ENCODE peak calls at places on chromosomes 1 and 21, in ten cellular contexts. J is AG10803, A is psoas muscle, V is NB4, F is cardiac muscle cell, N is GM12865, W is coronary artery, Z is hepatocyte, I is mesendoderm, B is HCT116. E is an unnamed sample.

GRCh38 chr1:41379741-41380130 is 18.5 kb downstream of the FOXO6 start:
- DNase-seq in J (no peak), A (no peak), V (peak), F (no peak), N (no peak), W (no peak), Z (no peak), I (no peak), B (no peak), E (no peak)

GRCh38 chr1:206612129-206612876 is at the start of gene EIF2D:
- DNase-seq in J (peak), A (peak), V (peak), F (peak), N (peak), W (peak), Z (peak), I (peak), B (peak), E (peak)

GRCh38 chr1:108049083-108049819 is 84.3 kb upstream of the VAV3 start:
- DNase-seq in J (peak), A (peak), V (peak), F (peak), N (peak), W (no peak), Z (peak), I (peak), B (no peak), E (no peak)

GRCh38 chr21:36725793-36726386 is 27.0 kb downstream of the SIM2 start:
- DNase-seq in J (no peak), A (no peak), V (no peak), F (no peak), N (no peak), W (peak), Z (no peak), I (no peak), B (no peak), E (no peak)

GRCh38 chr1:88684482-88685238 is 587 bp downstream of the PKN2 start:
- DNase-seq in J (peak), A (peak), V (peak), F (peak), N (peak), W (peak), Z (peak), I (peak), B (peak), E (peak)

GRCh38 chr1:33244809-33245186 is 11.5 kb upstream of the ZNF362 start:
- DNase-seq in J (no peak), A (no peak), V (no peak), F (no peak), N (no peak), W (no peak), Z (no peak), I (no peak), B (no peak), E (no peak)

GRCh38 chr1:54575161-54575560 is 27.1 kb downstream of the ACOT11 start:
- DNase-seq in J (no peak), A (no peak), V (no peak), F (peak), N (no peak), W (no peak), Z (no peak), I (peak), B (no peak), E (no peak)

GRCh38 chr1:150696590-150696989 is 364 bp downstream of the GOLPH3L start:
- DNase-seq in J (no peak), A (no peak), V (peak), F (peak), N (no peak), W (no peak), Z (peak), I (peak), B (no peak), E (no peak)

GRCh38 chr1:220999872-221000863 is 120.9 kb downstream of the HLX start:
- DNase-seq in J (peak), A (peak), V (peak), F (no peak), N (no peak), W (no peak), Z (no peak), I (no peak), B (no peak), E (no peak)

GRCh38 chr1:43304287-43304615 is 3.5 kb downstream of the TIE1 start:
- DNase-seq in J (no peak), A (no peak), V (no peak), F (no peak), N (no peak), W (no peak), Z (no peak), I (no peak), B (no peak), E (no peak)

GRCh38 chr1:161304927-161305871 is 4.6 kb downstream of the MPZ start:
- DNase-seq in J (no peak), A (no peak), V (peak), F (no peak), N (no peak), W (no peak), Z (no peak), I (no peak), B (no peak), E (no peak)
- H3K4me3 ChIP-seq in J (peak), A (peak), V (peak), F (peak), N (peak), W (peak), Z (peak), I (peak), B (peak), E (peak)

DNA sequence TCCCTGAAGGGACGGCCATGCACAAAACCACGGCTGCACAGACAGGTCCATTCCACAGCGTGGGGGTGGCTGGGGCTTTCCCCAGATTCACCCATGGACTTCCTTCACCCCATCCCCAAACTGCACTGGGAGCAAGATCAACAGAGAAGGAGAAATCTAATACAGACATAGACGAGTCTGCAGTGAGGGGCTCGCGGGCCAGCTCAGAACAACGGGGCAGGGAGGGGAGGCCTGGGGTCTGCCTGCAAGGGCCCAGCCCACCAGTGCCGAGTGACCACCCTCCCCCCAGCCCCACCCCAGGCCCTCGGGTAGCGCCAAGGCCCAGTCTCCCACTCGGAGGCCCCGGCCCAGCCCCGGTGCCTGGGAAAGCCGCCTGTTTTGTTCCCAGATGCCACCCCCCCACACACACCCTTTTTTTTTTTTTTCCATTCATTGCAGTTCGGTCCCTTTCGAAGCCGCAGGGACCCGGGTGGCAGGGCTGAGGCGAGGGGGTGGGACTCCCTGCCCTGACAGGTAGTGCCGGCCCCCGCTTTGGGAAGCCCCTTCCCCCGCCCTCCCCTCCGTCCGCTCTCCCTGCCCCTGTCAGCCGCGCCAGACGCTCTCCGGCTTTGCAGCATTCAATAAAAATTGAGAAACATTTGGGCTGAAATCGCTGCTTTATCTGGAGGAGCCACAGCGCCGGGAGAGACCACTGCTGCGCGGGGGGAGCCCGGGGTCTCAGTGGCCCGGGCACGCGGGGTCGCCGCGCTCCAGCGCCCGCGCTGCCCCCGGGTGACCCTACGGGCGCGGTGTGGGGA is 550 bp upstream of the EPHB2 start:
- DNase-seq in J (peak), A (peak), V (peak), F (peak), N (peak), W (no peak), Z (peak), I (peak), B (no peak), E (no peak)
- H3K4me3 ChIP-seq in J (peak), A (peak), V (no peak), F (peak), N (peak), W (peak), Z (peak), I (no peak), B (peak), E (peak)

DNA sequence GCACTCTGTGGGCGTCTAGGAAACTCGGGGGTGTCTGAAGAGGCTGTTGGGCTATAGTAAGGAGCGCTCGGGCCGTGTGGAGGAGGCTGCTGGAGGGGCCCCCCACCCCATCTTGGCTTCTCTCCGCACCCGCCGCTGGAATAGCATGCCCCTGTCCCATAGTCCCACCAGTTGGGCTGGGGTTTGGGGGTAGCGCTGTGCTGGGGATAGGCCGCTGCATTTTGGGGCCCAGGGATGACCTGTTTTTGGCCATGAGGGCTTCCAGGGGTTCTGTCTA is 511 bp downstream of the EFNA3 start:
- DNase-seq in J (no peak), A (no peak), V (no peak), F (no peak), N (no peak), W (no peak), Z (no peak), I (no peak), B (no peak), E (no peak)
- H3K4me3 ChIP-seq in J (peak), A (peak), V (no peak), F (peak), N (peak), W (peak), Z (peak), I (no peak), B (peak), E (peak)

GRCh38 chr1:208154040-208154439 is 90.1 kb downstream of the PLXNA2 start:
- DNase-seq in J (no peak), A (no peak), V (no peak), F (no peak), N (no peak), W (no peak), Z (no peak), I (no peak), B (no peak), E (no peak)

GRCh38 chr1:208154679-208155078 is 89.5 kb downstream of the PLXNA2 start:
- DNase-seq in J (no peak), A (no peak), V (no peak), F (no peak), N (no peak), W (no peak), Z (no peak), I (no peak), B (no peak), E (no peak)

GRCh38 chr1:208156310-208156709 is 87.9 kb downstream of the PLXNA2 start:
- DNase-seq in J (no peak), A (no peak), V (no peak), F (no peak), N (no peak), W (no peak), Z (no peak), I (no peak), B (no peak), E (no peak)

GRCh38 chr1:208153386-208153785 is 90.8 kb downstream of the PLXNA2 start:
- DNase-seq in J (no peak), A (no peak), V (no peak), F (no peak), N (no peak), W (no peak), Z (no peak), I (no peak), B (no peak), E (no peak)

DNA sequence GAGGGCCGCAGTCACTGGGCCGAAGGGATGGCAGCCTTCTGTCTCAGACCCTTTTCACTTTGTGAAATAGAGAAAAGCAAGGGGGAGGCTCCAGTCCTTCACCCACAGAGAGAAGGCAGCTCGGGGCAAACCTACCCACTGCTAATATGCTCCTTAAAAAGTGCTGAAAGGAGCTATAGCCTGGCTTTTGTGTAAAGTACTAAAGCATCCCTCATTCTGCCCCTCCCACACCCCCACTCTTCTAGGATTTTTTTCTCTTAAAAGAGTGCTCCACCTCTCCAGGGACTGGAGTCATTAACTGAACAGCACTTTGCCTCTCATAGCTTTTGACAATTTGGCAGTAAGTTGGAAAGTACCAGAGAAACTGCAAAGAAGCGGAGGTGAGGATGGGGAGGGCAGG is 88.9 kb downstream of the PLXNA2 start:
- DNase-seq in J (no peak), A (no peak), V (no peak), F (no peak), N (no peak), W (no peak), Z (no peak), I (no peak), B (no peak), E (no peak)
- H3K4me3 ChIP-seq in J (no peak), A (no peak), V (no peak), F (no peak), N (no peak), W (no peak), Z (no peak), I (no peak), B (no peak), E (no peak)

E was measured in iPS DF 6.9.